ENCODE peak calls at places on chromosomes 13 and 19, in five cellular contexts. R is colonic mucosa, M is upper lobe of right lung, S is IMR-90, F is left ventricle myocardium inferior. Z is an unnamed sample.

GRCh38 chr19:13920940-13921744 is 15.1 kb downstream of the CC2D1A start:
- DNase-seq in S (peak; percentile 44), R (no peak), F (no peak), M (no peak), Z (no peak)

GRCh38 chr13:78499802-78500201 is 103.5 kb downstream of the POU4F1 start:
- DNase-seq in M (no peak), R (no peak), F (no peak), S (no peak), Z (no peak)

GRCh38 chr13:96844195-96844594 is 150.1 kb downstream of the OXGR1 start:
- DNase-seq in S (no peak), R (no peak), F (no peak), M (no peak), Z (no peak)

GRCh38 chr19:54420383-54421168 is 5.3 kb downstream of the TTYH1 start:
- DNase-seq in R (no peak), M (no peak), S (no peak), F (peak; percentile 55), Z (no peak)

GRCh38 chr19:45766293-45766918 is 2.6 kb downstream of the SIX5 start:
- DNase-seq in R (no peak), S (no peak), F (no peak), M (no peak), Z (no peak)

GRCh38 chr13:22173605-22174004 is 502.7 kb downstream of the FGF9 start:
- DNase-seq in R (no peak), M (no peak), F (no peak), S (peak; percentile 90), Z (no peak)

GRCh38 chr19:16372065-16372915 is 47.7 kb downstream of the KLF2 start:
- DNase-seq in R (no peak), S (no peak), M (no peak), F (peak; percentile 11), Z (no peak)

GRCh38 chr19:31232871-31233270 is 116.4 kb downstream of the TSHZ3 start:
- DNase-seq in R (no peak), F (no peak), S (peak; percentile 96), M (no peak), Z (no peak)

GRCh38 chr19:4707956-4708650 is 15.5 kb downstream of the DPP9 start:
- DNase-seq in F (peak; percentile 77), M (no peak), S (peak; percentile 53), R (no peak), Z (no peak)

GRCh38 chr13:44843403-44843802 is 145.9 kb downstream of the NUFIP1 start:
- DNase-seq in F (no peak), S (peak; percentile 34), M (no peak), R (no peak), Z (no peak)

GRCh38 chr13:98141938-98142426 is 912 bp upstream of the FARP1 start:
- DNase-seq in S (no peak), R (peak; percentile 27), M (no peak), F (peak; percentile 19), Z (peak; percentile 66)

GRCh38 chr13:37995052-37995451 is 125.5 kb upstream of the TRPC4 start:
- DNase-seq in R (no peak), S (peak; percentile 0), F (no peak), M (no peak), Z (no peak)

GRCh38 chr13:51524312-51524711 is 60.0 kb upstream of the WDFY2 start:
- DNase-seq in S (peak; percentile 44), R (no peak), F (no peak), M (no peak), Z (no peak)

DNA sequence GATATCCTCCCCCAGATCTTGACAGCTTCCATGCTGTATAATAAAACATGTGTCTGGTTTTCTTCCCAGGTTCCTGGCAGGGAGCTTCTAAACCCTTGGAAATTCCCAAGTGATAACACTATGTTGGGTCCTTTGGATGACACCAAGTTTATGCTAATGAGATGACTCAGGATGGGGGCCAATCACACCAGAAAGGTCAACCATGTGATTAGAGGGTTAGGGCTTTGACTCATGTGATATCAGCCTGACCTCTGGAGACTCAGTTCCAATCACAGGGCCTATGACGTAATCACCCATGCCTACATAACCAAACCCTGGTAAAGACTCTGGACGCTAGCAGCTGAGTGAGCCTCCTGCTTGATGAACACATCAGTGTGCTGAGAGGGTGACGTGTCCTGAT is 203.6 kb downstream of the DCLK1 start:
- DNase-seq in F (no peak), R (peak; percentile 20), S (peak; percentile 97), M (no peak), Z (no peak)
- H3K4me1 ChIP-seq in F (peaks cover 26% of the 10 kb centered on the region), R (no peaks in the 10 kb centered on the region), S (peaks cover 14% of the 10 kb centered on the region), M (no peaks in the 10 kb centered on the region), Z (no peaks in the 10 kb centered on the region)

GRCh38 chr19:48977061-48977460 is 12.0 kb downstream of the FTL start:
- DNase-seq in M (no peak), F (no peak), R (no peak), S (no peak), Z (no peak)
- H3K27ac ChIP-seq in M (no peak overlapping the region), F (peak overlapping the region; percentile 91), R (peak overlapping the region; percentile 59), S (no peak overlapping the region), Z (peak overlapping the region; percentile 80)

GRCh38 chr19:32945260-32945659 is 26.5 kb downstream of the CEP89 start:
- DNase-seq in R (no peak), S (no peak), M (no peak), F (no peak), Z (no peak)
- TF ChIP-seq CTCF in R (no peak), S (no peak), M (no peak), F (no peak), Z (no peak)

GRCh38 chr19:35291259-35291658 is 702 bp upstream of the MAG start:
- DNase-seq in F (no peak), S (no peak), M (no peak), R (no peak), Z (no peak)
- H3K4me1 ChIP-seq in F (no peaks in the 10 kb centered on the region), S (no peaks in the 10 kb centered on the region), M (no peaks in the 10 kb centered on the region), R (no peaks in the 10 kb centered on the region), Z (no peaks in the 10 kb centered on the region)

DNA sequence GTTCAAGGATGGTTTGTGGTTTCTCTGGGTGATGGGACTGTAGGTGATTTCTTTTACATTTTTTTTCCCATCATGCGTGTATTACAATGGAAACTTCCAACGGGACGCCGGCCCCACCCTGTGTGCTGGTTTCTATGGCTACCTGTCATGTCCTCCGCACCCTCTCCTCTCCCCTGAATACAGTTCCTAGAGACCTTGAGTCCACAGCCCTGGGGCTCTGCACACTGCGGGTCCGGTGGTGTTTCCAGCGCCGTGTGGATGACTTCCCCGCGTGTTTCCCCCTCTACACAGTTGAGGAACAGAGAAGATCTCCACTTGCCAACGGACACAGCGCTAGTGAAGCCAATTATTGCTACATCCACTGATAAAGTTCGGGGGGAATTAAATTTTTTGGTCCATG is 39.1 kb upstream of the GAS6 start:
- DNase-seq in M (no peak), S (no peak), R (no peak), F (no peak), Z (peak; percentile 63)
- H3K27ac ChIP-seq in M (no peak overlapping the region), S (peak overlapping the region; percentile 78), R (no peak overlapping the region), F (peak overlapping the region; percentile 23), Z (peak overlapping the region; percentile 86)

GRCh38 chr19:19064098-19064722 is 416 bp downstream of the SLC25A42 start:
- DNase-seq in S (no peak), M (no peak), F (no peak), R (peak; percentile 37), Z (no peak)
- TF ChIP-seq CTCF in S (peak; percentile 35), M (peak; percentile 16), F (no peak), R (no peak), Z (no peak)

DNA sequence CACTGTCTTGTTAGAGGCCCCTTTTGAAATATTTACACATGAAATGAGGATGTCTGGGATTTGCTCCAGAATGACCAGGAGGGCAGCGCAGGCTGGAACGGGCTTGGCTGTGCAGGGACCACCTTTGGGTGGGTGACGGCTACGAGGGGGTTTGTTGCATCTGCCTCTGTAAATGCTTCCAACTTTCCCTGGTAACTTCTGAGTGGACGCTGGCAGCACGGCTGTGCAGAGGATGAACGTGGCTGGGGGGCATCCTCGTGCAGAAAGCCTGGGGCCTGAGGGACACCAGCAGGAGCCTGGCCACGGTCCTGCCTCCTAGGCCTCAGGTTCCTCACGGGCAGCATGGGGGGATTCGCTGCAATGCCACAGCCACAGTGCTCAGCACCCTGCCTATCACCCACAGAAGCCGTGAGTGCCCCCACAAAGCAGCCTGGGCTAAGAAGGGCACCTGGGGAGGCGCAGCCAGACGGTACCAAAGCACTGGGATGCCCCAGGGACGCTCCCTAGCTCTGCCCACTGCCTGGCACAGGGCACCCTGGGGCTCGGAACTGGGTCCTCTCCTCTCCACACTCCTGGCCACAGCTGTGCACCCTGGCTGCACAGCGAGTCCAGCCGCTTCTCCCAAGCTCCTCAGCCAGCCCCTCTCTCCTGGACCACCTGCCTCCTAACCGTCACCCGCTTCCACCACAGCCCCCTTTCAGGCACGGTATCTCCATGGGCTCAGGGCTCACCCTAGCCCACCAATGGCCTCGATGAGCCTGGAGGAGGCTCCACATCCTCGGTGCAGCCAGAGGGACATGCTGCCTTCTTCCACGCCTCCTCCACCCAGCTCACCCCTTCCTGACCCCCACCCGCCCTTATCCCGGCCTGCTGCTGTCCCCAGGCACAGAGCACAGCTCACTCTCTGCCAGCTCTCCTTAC is 44.5 kb downstream of the MLLT1 start:
- DNase-seq in R (no peak), S (no peak), F (peak; percentile 12), M (peak; percentile 58), Z (no peak)
- H3K4me1 ChIP-seq in R (no peaks in the 10 kb centered on the region), S (peaks cover 37% of the 10 kb centered on the region), F (peaks cover 95% of the 10 kb centered on the region), M (peaks cover 83% of the 10 kb centered on the region), Z (peaks cover 90% of the 10 kb centered on the region)

Z was measured in tibial artery.